ENCODE peak calls at places on chromosomes 1 and 21, in nine cellular contexts. V is lower lobe of right lung; I is fibroblast of lung; L is CD4-positive, alpha-beta T cell; K is adrenal gland; J is body of pancreas; X is naive thymus-derived CD4-positive, alpha-beta T cell; R is ascending aorta; D is A549. E is an unnamed sample.

GRCh38 chr1:204782118-204782700 is 88.5 kb upstream of the NFASC start:
- DNase-seq in D (no peak), L (no peak), V (no peak), J (no peak), I (peak; percentile 79), K (no peak), R (no peak), X (no peak), E (no peak)

GRCh38 chr21:45279446-45280177 is 8.1 kb downstream of the POFUT2 start:
- DNase-seq in R (peak; percentile 54), I (no peak), V (peak; percentile 34), D (no peak), J (no peak), X (no peak), L (no peak), K (no peak), E (no peak)

GRCh38 chr1:14215151-14215550 is 383.3 kb upstream of the KAZN start:
- DNase-seq in J (no peak), R (no peak), D (no peak), L (no peak), V (no peak), K (no peak), X (no peak), I (peak; percentile 65), E (no peak)

GRCh38 chr1:234550341-234551031 is 59.5 kb downstream of the IRF2BP2 start:
- DNase-seq in J (no peak), K (no peak), I (no peak), V (no peak), R (peak; percentile 52), D (no peak), L (no peak), X (no peak), E (no peak)

GRCh38 chr1:22217811-22218460 is 75.0 kb upstream of the WNT4 start:
- DNase-seq in V (no peak), L (no peak), I (no peak), R (peak; percentile 48), J (no peak), X (no peak), K (no peak), D (no peak), E (no peak)

GRCh38 chr1:152109231-152109997 is 5.8 kb downstream of the TCHH start:
- DNase-seq in L (no peak), X (no peak), R (no peak), I (no peak), D (peak; percentile 43), K (no peak), V (no peak), J (no peak), E (no peak)

GRCh38 chr1:68815632-68816031 is 318.8 kb upstream of the DEPDC1 start:
- DNase-seq in J (no peak), L (no peak), X (no peak), R (no peak), K (no peak), I (no peak), D (no peak), V (no peak), E (no peak)

GRCh38 chr21:33314096-33314495 is 10.7 kb upstream of the IFNAR1 start:
- DNase-seq in K (no peak), V (no peak), X (no peak), L (no peak), I (peak; percentile 93), R (no peak), D (no peak), J (no peak), E (no peak)

GRCh38 chr1:200675588-200675852 is 5.8 kb upstream of the DDX59 start:
- DNase-seq in R (no peak), K (no peak), J (no peak), L (no peak), D (no peak), I (no peak), X (no peak), V (no peak), E (no peak)

GRCh38 chr1:178650950-178651461 is 74.0 kb upstream of the RALGPS2 start:
- DNase-seq in R (no peak), K (no peak), J (no peak), V (no peak), L (no peak), D (peak; percentile 36), I (no peak), X (no peak), E (no peak)
- H3K27ac ChIP-seq in R (no peak overlapping the region), K (peak overlapping the region; percentile 18), J (no peak overlapping the region), V (no peak overlapping the region), L (no peak overlapping the region), D (no peak overlapping the region), I (peak overlapping the region; percentile 63), X (no peak overlapping the region), E (no peak overlapping the region)

DNA sequence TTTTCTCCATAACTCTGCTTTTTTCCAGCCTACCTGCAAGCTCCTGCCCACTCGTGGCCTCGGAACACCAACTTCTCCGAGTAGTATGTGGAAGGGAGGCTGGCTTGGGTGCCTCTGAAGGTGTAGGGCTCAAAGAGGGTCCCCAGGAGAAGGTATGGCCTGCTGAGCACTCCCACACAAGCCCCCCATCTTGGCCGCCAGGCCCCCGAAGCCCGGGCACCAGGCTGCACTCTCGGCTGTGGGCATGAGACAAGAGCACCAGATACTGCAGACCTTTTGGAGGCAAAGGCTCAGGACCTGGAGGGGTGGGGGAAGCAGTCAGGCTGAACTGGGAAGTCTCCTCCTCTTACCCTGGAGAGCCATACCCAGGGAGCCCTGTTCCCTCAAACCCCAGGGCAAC is 1.7 kb downstream of the ZNF692 start:
- DNase-seq in D (no peak), I (no peak), K (no peak), X (no peak), J (no peak), L (no peak), V (no peak), R (no peak), E (no peak)
- H3K27ac ChIP-seq in D (peak overlapping the region; percentile 96), I (no peak overlapping the region), K (no peak overlapping the region), X (peak overlapping the region; percentile 81), J (no peak overlapping the region), L (no peak overlapping the region), V (no peak overlapping the region), R (no peak overlapping the region), E (no peak overlapping the region)

GRCh38 chr1:236143104-236143948 is 987 bp downstream of the GPR137B start:
- DNase-seq in K (no peak), R (no peak), V (no peak), D (no peak), L (no peak), X (peak; percentile 24), J (no peak), I (peak; percentile 57), E (no peak)
- H3K27ac ChIP-seq in K (peak overlapping the region; percentile 81), R (no peak overlapping the region), V (peak overlapping the region; percentile 62), D (peak overlapping the region; percentile 86), L (no peak overlapping the region), X (peak overlapping the region; percentile 7), J (no peak overlapping the region), I (no peak overlapping the region), E (no peak overlapping the region)

GRCh38 chr1:114134518-114134917 is 19.2 kb downstream of the SYT6 start:
- DNase-seq in K (no peak), V (no peak), D (no peak), R (no peak), X (no peak), L (no peak), I (no peak), J (peak; percentile 67), E (no peak)
- H3K27ac ChIP-seq in K (no peak overlapping the region), V (no peak overlapping the region), D (no peak overlapping the region), R (no peak overlapping the region), X (no peak overlapping the region), L (no peak overlapping the region), I (no peak overlapping the region), J (no peak overlapping the region), E (no peak overlapping the region)